ENCODE peak calls at places on chromosome 14, in six cellular contexts. One of them, this sample, is unnamed.

GRCh38 chr14:61326847-61327246 is 5.5 kb downstream of the PRKCH start:
- DNase-seq in epithelial cell of esophagus: peak; percentile 42
- DNase-seq in activated gamma-delta T cell treated with Interleukin-2 at 50 U/mL for 16 hours: no peak
- DNase-seq in stimulated activated naive CD8-positive, alpha-beta T cell treated with anti-CD3 and anti-CD28 coated beads, Interleukin-15, amount 100 ng/mL, for 72 hours: no peak
- DNase-seq in mucosa of gallbladder: peak; percentile 59
- DNase-seq in NCI-H1105: peak; percentile 17
- DNase-seq in this sample: no peak

GRCh38 chr14:95046711-95047681 is 110.3 kb downstream of the DICER1 start:
- DNase-seq in epithelial cell of esophagus: no peak
- DNase-seq in activated gamma-delta T cell treated with Interleukin-2 at 50 U/mL for 16 hours: no peak
- DNase-seq in stimulated activated naive CD8-positive, alpha-beta T cell treated with anti-CD3 and anti-CD28 coated beads, Interleukin-15, amount 100 ng/mL, for 72 hours: no peak
- DNase-seq in mucosa of gallbladder: no peak
- DNase-seq in NCI-H1105: no peak
- DNase-seq in this sample: peak; percentile 50

GRCh38 chr14:32381869-32382268 is 52.8 kb downstream of the AKAP6 start:
- DNase-seq in epithelial cell of esophagus: peak; percentile 65
- DNase-seq in activated gamma-delta T cell treated with Interleukin-2 at 50 U/mL for 16 hours: no peak
- DNase-seq in stimulated activated naive CD8-positive, alpha-beta T cell treated with anti-CD3 and anti-CD28 coated beads, Interleukin-15, amount 100 ng/mL, for 72 hours: no peak
- DNase-seq in mucosa of gallbladder: no peak
- DNase-seq in NCI-H1105: no peak
- DNase-seq in this sample: no peak

GRCh38 chr14:65210118-65210826 is 108.0 kb upstream of the MAX start:
- DNase-seq in epithelial cell of esophagus: no peak
- DNase-seq in activated gamma-delta T cell treated with Interleukin-2 at 50 U/mL for 16 hours: no peak
- DNase-seq in stimulated activated naive CD8-positive, alpha-beta T cell treated with anti-CD3 and anti-CD28 coated beads, Interleukin-15, amount 100 ng/mL, for 72 hours: peak; percentile 34
- DNase-seq in mucosa of gallbladder: no peak
- DNase-seq in NCI-H1105: no peak
- DNase-seq in this sample: no peak

GRCh38 chr14:79856357-79856756 is 354.9 kb downstream of the DIO2 start:
- DNase-seq in epithelial cell of esophagus: no peak
- DNase-seq in activated gamma-delta T cell treated with Interleukin-2 at 50 U/mL for 16 hours: no peak
- DNase-seq in stimulated activated naive CD8-positive, alpha-beta T cell treated with anti-CD3 and anti-CD28 coated beads, Interleukin-15, amount 100 ng/mL, for 72 hours: no peak
- DNase-seq in mucosa of gallbladder: no peak
- DNase-seq in NCI-H1105: no peak
- DNase-seq in this sample: no peak

GRCh38 chr14:104341532-104342434 is 203.4 kb downstream of the KIF26A start:
- DNase-seq in epithelial cell of esophagus: no peak
- DNase-seq in activated gamma-delta T cell treated with Interleukin-2 at 50 U/mL for 16 hours: no peak
- DNase-seq in stimulated activated naive CD8-positive, alpha-beta T cell treated with anti-CD3 and anti-CD28 coated beads, Interleukin-15, amount 100 ng/mL, for 72 hours: peak; percentile 37
- DNase-seq in mucosa of gallbladder: no peak
- DNase-seq in NCI-H1105: no peak
- DNase-seq in this sample: peak; percentile 97

GRCh38 chr14:65784574-65784973 is 372.0 kb downstream of the FUT8 start:
- DNase-seq in epithelial cell of esophagus: no peak
- DNase-seq in activated gamma-delta T cell treated with Interleukin-2 at 50 U/mL for 16 hours: no peak
- DNase-seq in stimulated activated naive CD8-positive, alpha-beta T cell treated with anti-CD3 and anti-CD28 coated beads, Interleukin-15, amount 100 ng/mL, for 72 hours: no peak
- DNase-seq in mucosa of gallbladder: no peak
- DNase-seq in NCI-H1105: no peak
- DNase-seq in this sample: no peak

GRCh38 chr14:38125484-38125912 is 82.2 kb upstream of the SSTR1 start:
- DNase-seq in epithelial cell of esophagus: no peak
- DNase-seq in activated gamma-delta T cell treated with Interleukin-2 at 50 U/mL for 16 hours: no peak
- DNase-seq in stimulated activated naive CD8-positive, alpha-beta T cell treated with anti-CD3 and anti-CD28 coated beads, Interleukin-15, amount 100 ng/mL, for 72 hours: no peak
- DNase-seq in mucosa of gallbladder: no peak
- DNase-seq in NCI-H1105: peak; percentile 94
- DNase-seq in this sample: peak; percentile 12

GRCh38 chr14:61838661-61839060 is 76.4 kb downstream of the SNAPC1 start:
- DNase-seq in epithelial cell of esophagus: peak; percentile 35
- DNase-seq in activated gamma-delta T cell treated with Interleukin-2 at 50 U/mL for 16 hours: no peak
- DNase-seq in stimulated activated naive CD8-positive, alpha-beta T cell treated with anti-CD3 and anti-CD28 coated beads, Interleukin-15, amount 100 ng/mL, for 72 hours: no peak
- DNase-seq in mucosa of gallbladder: no peak
- DNase-seq in NCI-H1105: no peak
- DNase-seq in this sample: no peak

GRCh38 chr14:61615743-61616523 is 79.4 kb upstream of the HIF1A start:
- DNase-seq in epithelial cell of esophagus: no peak
- DNase-seq in activated gamma-delta T cell treated with Interleukin-2 at 50 U/mL for 16 hours: no peak
- DNase-seq in stimulated activated naive CD8-positive, alpha-beta T cell treated with anti-CD3 and anti-CD28 coated beads, Interleukin-15, amount 100 ng/mL, for 72 hours: no peak
- DNase-seq in mucosa of gallbladder: no peak
- DNase-seq in NCI-H1105: no peak
- DNase-seq in this sample: no peak

GRCh38 chr14:54040851-54041250 is 84.2 kb upstream of the BMP4 start:
- DNase-seq in epithelial cell of esophagus: peak; percentile 20
- DNase-seq in activated gamma-delta T cell treated with Interleukin-2 at 50 U/mL for 16 hours: no peak
- DNase-seq in stimulated activated naive CD8-positive, alpha-beta T cell treated with anti-CD3 and anti-CD28 coated beads, Interleukin-15, amount 100 ng/mL, for 72 hours: no peak
- DNase-seq in mucosa of gallbladder: no peak
- DNase-seq in NCI-H1105: no peak
- DNase-seq in this sample: no peak

GRCh38 chr14:104445832-104446381 is 133.7 kb upstream of the C14orf180 start:
- DNase-seq in epithelial cell of esophagus: no peak
- DNase-seq in activated gamma-delta T cell treated with Interleukin-2 at 50 U/mL for 16 hours: no peak
- DNase-seq in stimulated activated naive CD8-positive, alpha-beta T cell treated with anti-CD3 and anti-CD28 coated beads, Interleukin-15, amount 100 ng/mL, for 72 hours: no peak
- DNase-seq in mucosa of gallbladder: peak; percentile 8
- DNase-seq in NCI-H1105: no peak
- DNase-seq in this sample: no peak

GRCh38 chr14:55473786-55474185 is 33.4 kb upstream of the TBPL2 start:
- DNase-seq in epithelial cell of esophagus: no peak
- DNase-seq in activated gamma-delta T cell treated with Interleukin-2 at 50 U/mL for 16 hours: no peak
- DNase-seq in stimulated activated naive CD8-positive, alpha-beta T cell treated with anti-CD3 and anti-CD28 coated beads, Interleukin-15, amount 100 ng/mL, for 72 hours: no peak
- DNase-seq in mucosa of gallbladder: no peak
- DNase-seq in NCI-H1105: no peak
- DNase-seq in this sample: no peak

GRCh38 chr14:50363734-50364113 is 33.0 kb downstream of the CDKL1 start:
- DNase-seq in epithelial cell of esophagus: peak; percentile 15
- DNase-seq in activated gamma-delta T cell treated with Interleukin-2 at 50 U/mL for 16 hours: peak; percentile 42
- DNase-seq in stimulated activated naive CD8-positive, alpha-beta T cell treated with anti-CD3 and anti-CD28 coated beads, Interleukin-15, amount 100 ng/mL, for 72 hours: peak; percentile 28
- DNase-seq in mucosa of gallbladder: no peak
- DNase-seq in NCI-H1105: no peak
- DNase-seq in this sample: no peak

GRCh38 chr14:39339003-39339402 is 93.2 kb downstream of the FBXO33 start:
- DNase-seq in epithelial cell of esophagus: no peak
- DNase-seq in activated gamma-delta T cell treated with Interleukin-2 at 50 U/mL for 16 hours: no peak
- DNase-seq in stimulated activated naive CD8-positive, alpha-beta T cell treated with anti-CD3 and anti-CD28 coated beads, Interleukin-15, amount 100 ng/mL, for 72 hours: no peak
- DNase-seq in mucosa of gallbladder: peak; percentile 53
- DNase-seq in NCI-H1105: peak; percentile 41
- DNase-seq in this sample: peak; percentile 48

GRCh38 chr14:71478542-71478941 is 453.7 kb upstream of the RGS6 start:
- DNase-seq in epithelial cell of esophagus: peak; percentile 69
- DNase-seq in activated gamma-delta T cell treated with Interleukin-2 at 50 U/mL for 16 hours: no peak
- DNase-seq in stimulated activated naive CD8-positive, alpha-beta T cell treated with anti-CD3 and anti-CD28 coated beads, Interleukin-15, amount 100 ng/mL, for 72 hours: no peak
- DNase-seq in mucosa of gallbladder: peak; percentile 14
- DNase-seq in NCI-H1105: no peak
- DNase-seq in this sample: no peak

GRCh38 chr14:74763803-74764531 is 851 bp downstream of the YLPM1 start:
- DNase-seq in epithelial cell of esophagus: peak; percentile 70
- DNase-seq in activated gamma-delta T cell treated with Interleukin-2 at 50 U/mL for 16 hours: peak; percentile 6
- DNase-seq in stimulated activated naive CD8-positive, alpha-beta T cell treated with anti-CD3 and anti-CD28 coated beads, Interleukin-15, amount 100 ng/mL, for 72 hours: peak; percentile 6
- DNase-seq in mucosa of gallbladder: peak; percentile 10
- DNase-seq in NCI-H1105: peak; percentile 4
- DNase-seq in this sample: peak; percentile 14

GRCh38 chr14:34363733-34364134 is 98.3 kb downstream of the SPTSSA start:
- DNase-seq in epithelial cell of esophagus: peak; percentile 14
- DNase-seq in activated gamma-delta T cell treated with Interleukin-2 at 50 U/mL for 16 hours: no peak
- DNase-seq in stimulated activated naive CD8-positive, alpha-beta T cell treated with anti-CD3 and anti-CD28 coated beads, Interleukin-15, amount 100 ng/mL, for 72 hours: no peak
- DNase-seq in mucosa of gallbladder: no peak
- DNase-seq in NCI-H1105: no peak
- DNase-seq in this sample: no peak

GRCh38 chr14:68762944-68763831 is 29.7 kb downstream of the ZFP36L1 start:
- DNase-seq in epithelial cell of esophagus: no peak
- DNase-seq in activated gamma-delta T cell treated with Interleukin-2 at 50 U/mL for 16 hours: no peak
- DNase-seq in stimulated activated naive CD8-positive, alpha-beta T cell treated with anti-CD3 and anti-CD28 coated beads, Interleukin-15, amount 100 ng/mL, for 72 hours: no peak
- DNase-seq in mucosa of gallbladder: peak; percentile 53
- DNase-seq in NCI-H1105: no peak
- DNase-seq in this sample: peak; percentile 69

GRCh38 chr14:74368441-74368840 is 20.2 kb downstream of the VRTN start:
- DNase-seq in epithelial cell of esophagus: no peak
- DNase-seq in activated gamma-delta T cell treated with Interleukin-2 at 50 U/mL for 16 hours: no peak
- DNase-seq in stimulated activated naive CD8-positive, alpha-beta T cell treated with anti-CD3 and anti-CD28 coated beads, Interleukin-15, amount 100 ng/mL, for 72 hours: no peak
- DNase-seq in mucosa of gallbladder: no peak
- DNase-seq in NCI-H1105: no peak
- DNase-seq in this sample: peak; percentile 3

GRCh38 chr14:101120636-101121398 is 217.3 kb upstream of the RTL1 start:
- DNase-seq in epithelial cell of esophagus: no peak
- DNase-seq in activated gamma-delta T cell treated with Interleukin-2 at 50 U/mL for 16 hours: no peak
- DNase-seq in stimulated activated naive CD8-positive, alpha-beta T cell treated with anti-CD3 and anti-CD28 coated beads, Interleukin-15, amount 100 ng/mL, for 72 hours: peak; percentile 23
- DNase-seq in mucosa of gallbladder: peak; percentile 32
- DNase-seq in NCI-H1105: no peak
- DNase-seq in this sample: no peak

GRCh38 chr14:99522934-99523660 is 41.9 kb downstream of the CCNK start:
- DNase-seq in epithelial cell of esophagus: no peak
- DNase-seq in activated gamma-delta T cell treated with Interleukin-2 at 50 U/mL for 16 hours: no peak
- DNase-seq in stimulated activated naive CD8-positive, alpha-beta T cell treated with anti-CD3 and anti-CD28 coated beads, Interleukin-15, amount 100 ng/mL, for 72 hours: no peak
- DNase-seq in mucosa of gallbladder: no peak
- DNase-seq in NCI-H1105: no peak
- DNase-seq in this sample: peak; percentile 41

GRCh38 chr14:75470238-75470797 is 42.5 kb downstream of the JDP2 start:
- DNase-seq in epithelial cell of esophagus: no peak
- DNase-seq in activated gamma-delta T cell treated with Interleukin-2 at 50 U/mL for 16 hours: no peak
- DNase-seq in stimulated activated naive CD8-positive, alpha-beta T cell treated with anti-CD3 and anti-CD28 coated beads, Interleukin-15, amount 100 ng/mL, for 72 hours: no peak
- DNase-seq in mucosa of gallbladder: no peak
- DNase-seq in NCI-H1105: no peak
- DNase-seq in this sample: no peak

GRCh38 chr14:72443256-72443655 is 450.6 kb downstream of the DPF3 start:
- DNase-seq in epithelial cell of esophagus: no peak
- DNase-seq in activated gamma-delta T cell treated with Interleukin-2 at 50 U/mL for 16 hours: no peak
- DNase-seq in stimulated activated naive CD8-positive, alpha-beta T cell treated with anti-CD3 and anti-CD28 coated beads, Interleukin-15, amount 100 ng/mL, for 72 hours: no peak
- DNase-seq in mucosa of gallbladder: no peak
- DNase-seq in NCI-H1105: no peak
- DNase-seq in this sample: no peak

GRCh38 chr14:63752449-63753169 is 24.7 kb upstream of the SGPP1 start:
- DNase-seq in epithelial cell of esophagus: peak; percentile 20
- DNase-seq in activated gamma-delta T cell treated with Interleukin-2 at 50 U/mL for 16 hours: no peak
- DNase-seq in stimulated activated naive CD8-positive, alpha-beta T cell treated with anti-CD3 and anti-CD28 coated beads, Interleukin-15, amount 100 ng/mL, for 72 hours: no peak
- DNase-seq in mucosa of gallbladder: peak; percentile 42
- DNase-seq in NCI-H1105: no peak
- DNase-seq in this sample: no peak

GRCh38 chr14:101537286-101537685 is 24.0 kb upstream of the DIO3 start:
- DNase-seq in epithelial cell of esophagus: no peak
- DNase-seq in activated gamma-delta T cell treated with Interleukin-2 at 50 U/mL for 16 hours: no peak
- DNase-seq in stimulated activated naive CD8-positive, alpha-beta T cell treated with anti-CD3 and anti-CD28 coated beads, Interleukin-15, amount 100 ng/mL, for 72 hours: no peak
- DNase-seq in mucosa of gallbladder: no peak
- DNase-seq in NCI-H1105: no peak
- DNase-seq in this sample: no peak

GRCh38 chr14:76958975-76959710 is 69.4 kb downstream of the IRF2BPL start:
- DNase-seq in epithelial cell of esophagus: peak; percentile 93
- DNase-seq in activated gamma-delta T cell treated with Interleukin-2 at 50 U/mL for 16 hours: no peak
- DNase-seq in stimulated activated naive CD8-positive, alpha-beta T cell treated with anti-CD3 and anti-CD28 coated beads, Interleukin-15, amount 100 ng/mL, for 72 hours: no peak
- DNase-seq in mucosa of gallbladder: no peak
- DNase-seq in NCI-H1105: no peak
- DNase-seq in this sample: no peak

GRCh38 chr14:50312734-50313054 is 570 bp downstream of the DMAC2L start:
- DNase-seq in epithelial cell of esophagus: peak; percentile 63
- DNase-seq in activated gamma-delta T cell treated with Interleukin-2 at 50 U/mL for 16 hours: no peak
- DNase-seq in stimulated activated naive CD8-positive, alpha-beta T cell treated with anti-CD3 and anti-CD28 coated beads, Interleukin-15, amount 100 ng/mL, for 72 hours: no peak
- DNase-seq in mucosa of gallbladder: no peak
- DNase-seq in NCI-H1105: no peak
- DNase-seq in this sample: no peak

This sample was measured in HEK293T.